ENCODE peak calls at places on chromosomes 6 and 20, in nine cellular contexts. E is ovary; Z is uterus; I is body of pancreas; M is CD8-positive, alpha-beta T cell; L is right atrium auricular region; A is A549; F is neural progenitor cell; B is transverse colon. R is an unnamed sample. For H3K4me1, the result is how much of the 10 kb centered on the place peaks cover.

GRCh38 chr6:44151348-44152108 is 7.1 kb upstream of the CAPN11 start:
- DNase-seq in Z (peak), A (peak), I (peak), E (peak), M (peak), L (peak), B (peak), F (peak), R (peak)

GRCh38 chr6:21740719-21741118 is 147.2 kb downstream of the SOX4 start:
- DNase-seq in L (no peak), M (no peak), F (peak), A (no peak), E (no peak), B (no peak), Z (no peak), I (no peak), R (no peak)

GRCh38 chr6:34897130-34897529 is 8.1 kb downstream of the ANKS1A start:
- DNase-seq in A (no peak), B (no peak), L (no peak), I (no peak), F (no peak), E (no peak), Z (no peak), M (no peak), R (no peak)

GRCh38 chr20:50722466-50723155 is 8.8 kb upstream of the PARD6B start:
- DNase-seq in M (no peak), I (no peak), F (no peak), E (no peak), L (no peak), B (no peak), A (no peak), Z (no peak), R (no peak)

GRCh38 chr20:37378785-37379598 is 33.1 kb downstream of the SRC start:
- DNase-seq in B (no peak), Z (no peak), A (peak), M (no peak), E (peak), I (peak), L (no peak), F (no peak), R (no peak)

GRCh38 chr20:57031867-57032355 is 234.5 kb downstream of the BMP7 start:
- DNase-seq in F (no peak), I (no peak), B (no peak), M (no peak), Z (no peak), A (no peak), L (no peak), E (no peak), R (no peak)

GRCh38 chr6:111796310-111796918 is 76.8 kb downstream of the FYN start:
- DNase-seq in B (no peak), F (no peak), A (no peak), I (no peak), Z (no peak), E (no peak), M (no peak), L (no peak), R (no peak)

GRCh38 chr6:69867075-69867911 is 937 bp downstream of the COL19A1 start:
- DNase-seq in E (peak), I (peak), B (peak), L (peak), F (peak), M (peak), Z (peak), A (peak), R (peak)

GRCh38 chr20:40993794-40994540 is 34.7 kb upstream of the TOP1 start:
- DNase-seq in E (no peak), L (no peak), B (no peak), M (no peak), Z (no peak), A (no peak), F (no peak), I (no peak), R (no peak)

GRCh38 chr6:110342759-110343158 is 15.4 kb downstream of the METTL24 start:
- DNase-seq in F (no peak), A (no peak), M (no peak), B (no peak), E (no peak), L (no peak), Z (no peak), I (no peak), R (no peak)

GRCh38 chr6:134984821-134985220 is 34.9 kb upstream of the ALDH8A1 start:
- DNase-seq in F (no peak), Z (no peak), L (no peak), E (no peak), M (no peak), A (no peak), I (no peak), B (no peak), R (no peak)

GRCh38 chr6:170087946-170088348 is 202.9 kb downstream of the DLL1 start:
- DNase-seq in A (no peak), Z (no peak), I (peak), F (no peak), L (peak), B (peak), M (peak), E (no peak), R (no peak)

GRCh38 chr6:145025488-145025887 is 709.8 kb downstream of the EPM2A start:
- DNase-seq in B (no peak), M (no peak), I (no peak), E (no peak), A (no peak), L (no peak), Z (no peak), F (no peak), R (no peak)

DNA sequence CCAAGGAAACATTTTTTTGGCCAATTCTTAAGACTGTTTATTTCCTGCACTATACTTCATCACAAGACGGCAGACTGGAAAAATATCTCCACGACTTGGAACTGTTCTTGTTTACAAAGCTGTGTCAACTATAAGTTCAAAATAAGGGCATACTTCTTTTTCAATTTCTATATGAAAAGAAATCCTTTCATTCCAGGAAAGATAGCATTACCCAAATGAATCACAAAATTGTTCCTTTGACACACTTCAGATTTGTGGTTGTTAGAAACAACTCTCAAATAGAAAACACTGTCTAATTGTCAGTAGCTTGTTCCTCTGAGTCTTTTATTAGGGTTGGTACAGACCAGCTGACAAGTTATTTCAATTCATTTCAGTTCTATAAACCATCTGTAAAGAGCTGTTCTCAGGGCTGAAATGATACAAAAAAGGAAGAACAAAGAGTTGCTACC is 212.9 kb upstream of the PRDM1 start:
- DNase-seq in F (no peak), M (no peak), B (no peak), Z (no peak), L (no peak), I (no peak), A (no peak), E (no peak), R (no peak)
- H3K4me1 ChIP-seq in F (under half), M (under half), B (under half), Z (under half), L (under half), I (under half), A (under half), E (under half), R (under half)

GRCh38 chr20:62357681-62358080 is 9.4 kb downstream of the LAMA5 start:
- DNase-seq in M (no peak), I (peak), F (no peak), E (peak), B (no peak), A (no peak), L (no peak), Z (no peak), R (no peak)
- H3K4me1 ChIP-seq in M (under half), I (half or more), F (half or more), E (under half), B (half or more), A (half or more), L (half or more), Z (under half), R (under half)

GRCh38 chr6:41937472-41937871 is 4.1 kb downstream of the CCND3 start:
- DNase-seq in M (no peak), L (no peak), F (no peak), E (no peak), A (no peak), Z (no peak), B (no peak), I (no peak), R (no peak)
- H3K4me1 ChIP-seq in M (half or more), L (half or more), F (under half), E (under half), A (half or more), Z (under half), B (half or more), I (under half), R (under half)

GRCh38 chr6:158559338-158559894 is 475 bp upstream of the TMEM181 start:
- DNase-seq in M (no peak), I (no peak), E (no peak), A (no peak), F (no peak), B (no peak), L (no peak), Z (no peak), R (no peak)
- H3K4me1 ChIP-seq in M (under half), I (half or more), E (under half), A (under half), F (under half), B (under half), L (under half), Z (under half), R (under half)